ENCODE peak calls at places on chromosomes 2 and 18, in ten cellular contexts. A is heart left ventricle, P is progenitor cell of endocrine pancreas, Z is foreskin fibroblast, H is mammary epithelial cell, D is brain microvascular endothelial cell, K is cardiac muscle cell, V is kidney, O is AG09309, R is AG10803. B is an unnamed sample.

GRCh38 chr2:56681659-56682396 is 498.0 kb downstream of the CCDC85A start:
- DNase-seq in A (no peak), P (no peak), Z (peak), H (no peak), D (no peak), K (peak), V (no peak), O (no peak), R (peak), B (no peak)

GRCh38 chr18:77133920-77134496 is 1.4 kb upstream of the MBP start:
- DNase-seq in A (peak), P (no peak), Z (peak), H (no peak), D (no peak), K (no peak), V (no peak), O (no peak), R (peak), B (no peak)

GRCh38 chr2:79860233-79861058 is 347.6 kb downstream of the CTNNA2 start:
- DNase-seq in A (no peak), P (no peak), Z (no peak), H (no peak), D (no peak), K (no peak), V (no peak), O (no peak), R (peak), B (peak)

GRCh38 chr2:118576109-118576855 is 271.2 kb downstream of the EN1 start:
- DNase-seq in A (no peak), P (no peak), Z (peak), H (peak), D (peak), K (peak), V (no peak), O (no peak), R (peak), B (no peak)

GRCh38 chr2:111701266-111701665 is 182.7 kb downstream of the ANAPC1 start:
- DNase-seq in A (no peak), P (no peak), Z (no peak), H (peak), D (no peak), K (no peak), V (no peak), O (no peak), R (no peak), B (no peak)

GRCh38 chr2:199458017-199458805 is 472 bp upstream of the SATB2 start:
- DNase-seq in A (no peak), P (no peak), Z (no peak), H (no peak), D (no peak), K (no peak), V (peak), O (no peak), R (peak), B (no peak)

GRCh38 chr18:394997-395383 is 105.5 kb downstream of the COLEC12 start:
- DNase-seq in A (no peak), P (no peak), Z (peak), H (no peak), D (peak), K (peak), V (no peak), O (peak), R (peak), B (peak)

GRCh38 chr2:124894199-124894598 is 869.1 kb downstream of the CNTNAP5 start:
- DNase-seq in A (no peak), P (no peak), Z (no peak), H (no peak), D (no peak), K (no peak), V (no peak), O (no peak), R (no peak), B (no peak)

GRCh38 chr2:100835253-100835652 is 15.3 kb downstream of the NPAS2 start:
- DNase-seq in A (no peak), P (no peak), Z (no peak), H (no peak), D (no peak), K (no peak), V (no peak), O (no peak), R (no peak), B (no peak)

GRCh38 chr18:77160515-77160914 is 27.9 kb upstream of the MBP start:
- DNase-seq in A (no peak), P (no peak), Z (no peak), H (no peak), D (no peak), K (no peak), V (no peak), O (no peak), R (no peak), B (no peak)

GRCh38 chr2:240435955-240436625 is 627 bp downstream of the GPC1 start:
- DNase-seq in A (peak), P (no peak), Z (peak), H (peak), D (no peak), K (peak), V (peak), O (no peak), R (peak), B (no peak)

GRCh38 chr2:9707008-9707407 is 76.2 kb upstream of the YWHAQ start:
- DNase-seq in A (no peak), P (no peak), Z (no peak), H (no peak), D (no peak), K (no peak), V (no peak), O (no peak), R (no peak), B (no peak)

GRCh38 chr2:142140434-142140845 is 9.6 kb upstream of the LRP1B start:
- DNase-seq in A (no peak), P (no peak), Z (peak), H (no peak), D (no peak), K (peak), V (no peak), O (no peak), R (peak), B (no peak)

GRCh38 chr2:89763254-89763580 is 1071.7 kb downstream of the RPIA start:
- DNase-seq in A (peak), P (no peak), Z (no peak), H (no peak), D (no peak), K (no peak), V (no peak), O (no peak), R (no peak), B (no peak)

GRCh38 chr2:220987839-220988238 is 584.3 kb downstream of the EPHA4 start:
- DNase-seq in A (no peak), P (no peak), Z (no peak), H (no peak), D (no peak), K (no peak), V (no peak), O (no peak), R (no peak), B (no peak)

GRCh38 chr2:3738454-3738853 is 35.1 kb downstream of the DCDC2C start:
- DNase-seq in A (no peak), P (no peak), Z (no peak), H (no peak), D (peak), K (peak), V (no peak), O (no peak), R (no peak), B (no peak)

GRCh38 chr18:6222271-6222670 is 192.4 kb downstream of the L3MBTL4 start:
- DNase-seq in A (no peak), P (no peak), Z (no peak), H (no peak), D (no peak), K (no peak), V (no peak), O (no peak), R (no peak), B (no peak)

GRCh38 chr18:6221602-6222014 is 193.1 kb downstream of the L3MBTL4 start:
- DNase-seq in A (no peak), P (no peak), Z (no peak), H (no peak), D (no peak), K (no peak), V (no peak), O (no peak), R (no peak), B (no peak)

GRCh38 chr18:6215888-6216287 is 198.8 kb downstream of the L3MBTL4 start:
- DNase-seq in A (no peak), P (no peak), Z (no peak), H (no peak), D (no peak), K (no peak), V (no peak), O (no peak), R (no peak), B (no peak)

GRCh38 chr18:6220129-6220528 is 194.6 kb downstream of the L3MBTL4 start:
- DNase-seq in A (no peak), P (no peak), Z (no peak), H (no peak), D (no peak), K (no peak), V (no peak), O (no peak), R (no peak), B (no peak)

GRCh38 chr18:6219116-6219717 is 195.5 kb downstream of the L3MBTL4 start:
- DNase-seq in A (no peak), P (peak), Z (peak), H (no peak), D (peak), K (peak), V (no peak), O (peak), R (peak), B (no peak)
- TF ChIP-seq CTCF in A (peak), P (peak), Z (peak), H (no peak), D (peak), K (peak), V (peak), O (peak), R (peak), B (peak)

DNA sequence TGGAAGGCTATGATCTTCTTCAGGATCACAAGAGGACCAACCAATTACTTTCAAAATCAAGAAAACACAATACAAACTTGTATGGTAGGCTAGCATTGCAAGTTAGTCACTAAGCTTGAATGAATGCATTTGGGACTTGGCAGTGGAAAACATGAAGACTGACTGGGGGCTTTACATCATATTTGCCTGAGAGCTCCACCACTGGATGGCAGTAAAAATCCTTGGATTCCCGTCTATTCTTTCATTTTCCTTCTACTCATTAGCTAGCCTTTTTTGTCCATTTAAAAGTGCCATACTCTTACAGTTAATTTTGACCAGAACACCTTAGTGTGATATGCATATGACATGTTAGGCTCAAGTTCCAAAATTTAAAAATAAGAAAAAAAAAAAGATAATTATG is 63.5 kb upstream of the RASGRP3 start:
- DNase-seq in A (no peak), P (no peak), Z (peak), H (peak), D (peak), K (peak), V (no peak), O (no peak), R (peak), B (no peak)
- TF ChIP-seq CTCF in A (peak), P (no peak), Z (peak), H (peak), D (peak), K (peak), V (peak), O (peak), R (peak), B (peak)

DNA sequence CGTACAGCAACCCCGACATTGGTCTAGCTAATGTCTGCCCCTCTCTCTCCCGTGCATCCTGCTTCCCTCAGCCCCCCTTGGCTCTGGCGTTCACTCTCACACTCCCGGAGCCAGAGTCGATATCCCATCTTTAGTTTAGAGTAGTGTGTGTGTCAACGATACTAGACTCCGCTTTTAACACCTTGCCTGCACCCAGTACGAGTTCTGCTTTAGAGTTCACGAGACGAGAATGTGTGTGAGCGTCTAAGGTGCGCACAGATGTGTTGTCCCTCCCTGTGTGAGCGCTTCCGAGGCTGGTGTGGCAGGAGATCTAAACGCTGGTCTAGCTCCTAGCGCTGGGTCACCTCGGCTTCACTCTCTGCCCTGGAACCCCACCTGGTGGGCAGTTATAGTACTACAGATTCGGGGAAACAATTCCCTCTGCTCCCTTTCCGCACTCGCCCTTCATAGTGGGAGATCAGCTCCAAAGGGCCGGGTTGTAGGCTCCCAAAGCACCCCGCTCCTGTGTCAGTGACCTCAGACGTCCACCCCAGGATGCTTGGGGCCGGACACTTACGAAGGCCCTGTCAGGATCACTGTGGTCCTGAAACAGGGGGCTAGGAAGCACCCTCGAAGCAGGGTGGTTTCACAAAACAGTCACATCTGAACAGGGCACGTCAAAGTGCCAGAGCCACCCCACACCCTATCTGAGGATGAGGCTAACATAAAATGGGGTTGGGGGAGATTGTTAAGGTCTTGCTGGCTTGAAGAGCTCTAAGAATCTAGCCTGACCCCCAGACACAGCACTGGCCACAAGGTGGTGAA is 2.7 kb upstream of the CYP26B1 start:
- DNase-seq in A (peak), P (peak), Z (peak), H (peak), D (peak), K (peak), V (peak), O (peak), R (peak), B (peak)
- TF ChIP-seq CTCF in A (peak), P (peak), Z (peak), H (peak), D (peak), K (peak), V (peak), O (peak), R (peak), B (peak)

DNA sequence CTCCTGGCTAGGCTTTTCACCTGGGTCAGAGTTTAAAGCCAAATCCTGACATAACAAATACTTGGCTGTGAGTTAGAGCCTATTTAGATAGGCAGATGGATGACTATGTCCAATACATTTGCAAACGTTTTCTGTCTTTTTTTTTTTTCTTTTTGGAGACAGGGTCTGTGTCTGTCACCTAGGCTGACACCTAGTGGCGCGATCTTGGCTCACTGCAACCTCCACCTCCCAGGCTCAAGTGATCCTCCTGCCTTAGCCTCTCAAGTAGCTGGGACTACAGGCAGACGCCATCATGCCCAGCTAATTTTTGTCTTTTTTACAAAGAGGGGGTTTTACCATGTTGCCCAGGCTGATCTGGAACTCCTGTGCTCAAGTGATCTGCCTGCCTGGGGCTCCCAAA is 124.8 kb downstream of the DYM start:
- DNase-seq in A (no peak), P (no peak), Z (no peak), H (no peak), D (no peak), K (no peak), V (no peak), O (no peak), R (no peak), B (no peak)
- TF ChIP-seq CTCF in A (no peak), P (peak), Z (no peak), H (no peak), D (peak), K (no peak), V (no peak), O (no peak), R (no peak), B (no peak)

GRCh38 chr2:238016526-238016925 is 44.3 kb upstream of the SCLY start:
- DNase-seq in A (no peak), P (no peak), Z (no peak), H (no peak), D (no peak), K (no peak), V (no peak), O (no peak), R (no peak), B (no peak)

GRCh38 chr2:238019962-238020361 is 40.8 kb upstream of the SCLY start:
- DNase-seq in A (no peak), P (no peak), Z (no peak), H (peak), D (no peak), K (no peak), V (no peak), O (no peak), R (peak), B (no peak)

GRCh38 chr2:238013806-238014205 is 47.0 kb downstream of the UBE2F start:
- DNase-seq in A (no peak), P (no peak), Z (no peak), H (no peak), D (no peak), K (no peak), V (no peak), O (no peak), R (no peak), B (no peak)

GRCh38 chr2:238020816-238021215 is 40.0 kb upstream of the SCLY start:
- DNase-seq in A (no peak), P (no peak), Z (no peak), H (no peak), D (no peak), K (no peak), V (no peak), O (no peak), R (no peak), B (no peak)

DNA sequence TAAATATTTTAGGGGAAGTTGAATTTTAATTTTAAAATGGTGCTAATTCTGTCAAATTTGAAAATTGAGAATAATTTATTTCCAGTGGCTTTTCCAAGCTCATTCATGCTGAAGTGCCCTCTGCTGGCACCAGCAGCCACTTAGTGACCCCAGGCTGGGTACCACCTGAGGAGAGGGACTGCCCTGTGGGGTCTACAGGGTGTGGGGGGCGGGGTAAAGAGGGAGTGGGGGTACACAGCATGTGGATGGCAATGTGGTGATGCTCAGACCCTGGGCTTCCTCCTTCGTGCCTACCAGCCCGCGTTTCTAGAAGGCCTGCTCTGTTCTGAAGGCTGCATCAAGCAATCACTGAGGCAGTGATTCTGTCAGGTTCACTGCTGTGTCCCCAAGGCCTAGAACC is 45.1 kb upstream of the SCLY start:
- DNase-seq in A (no peak), P (no peak), Z (no peak), H (no peak), D (no peak), K (no peak), V (no peak), O (no peak), R (no peak), B (no peak)
- TF ChIP-seq CTCF in A (no peak), P (peak), Z (peak), H (peak), D (peak), K (peak), V (no peak), O (peak), R (peak), B (peak)

GRCh38 chr2:238152811-238153688 is 5.7 kb upstream of the ERFE start:
- DNase-seq in A (peak), P (no peak), Z (no peak), H (no peak), D (no peak), K (no peak), V (no peak), O (no peak), R (no peak), B (no peak)
- TF ChIP-seq CTCF in A (no peak), P (no peak), Z (peak), H (peak), D (peak), K (peak), V (no peak), O (no peak), R (peak), B (peak)

GRCh38 chr2:145088733-145089132 is 568.8 kb upstream of the ZEB2 start:
- DNase-seq in A (no peak), P (no peak), Z (peak), H (no peak), D (no peak), K (no peak), V (no peak), O (no peak), R (peak), B (no peak)
- TF ChIP-seq CTCF in A (no peak), P (no peak), Z (no peak), H (no peak), D (no peak), K (no peak), V (no peak), O (no peak), R (no peak), B (no peak)

B was measured in retinal pigment epithelial cell.